ENCODE peak calls at places on chromosomes 13 and 19, in seven cellular contexts. A, H, G, L, Y, U and D are unnamed samples. For H3K36me3, the result is how much of the 10 kb centered on the place peaks cover.

GRCh38 chr13:47934371-47934770 is 66.7 kb downstream of the SUCLA2 start:
- DNase-seq in A (no peak), H (no peak), G (no peak), L (no peak), Y (no peak), U (no peak), D (no peak)

GRCh38 chr13:105998233-105998550 is 537.3 kb downstream of the EFNB2 start:
- DNase-seq in A (no peak), H (no peak), G (no peak), L (no peak), Y (no peak), U (no peak), D (peak)

GRCh38 chr19:6062274-6062673 is 48.0 kb downstream of the RFX2 start:
- DNase-seq in A (no peak), H (peak), G (no peak), L (peak), Y (peak), U (no peak), D (no peak)

GRCh38 chr13:34507630-34508029 is 434.4 kb upstream of the NBEA start:
- DNase-seq in A (no peak), H (no peak), G (no peak), L (no peak), Y (no peak), U (no peak), D (no peak)

GRCh38 chr13:54194233-54195024 is 1165.8 kb downstream of the OLFM4 start:
- DNase-seq in A (no peak), H (no peak), G (no peak), L (no peak), Y (no peak), U (no peak), D (no peak)

GRCh38 chr13:109074436-109074835 is 445.0 kb downstream of the MYO16 start:
- DNase-seq in A (no peak), H (no peak), G (no peak), L (no peak), Y (no peak), U (no peak), D (no peak)

GRCh38 chr19:16654151-16654550 is 5.8 kb downstream of the SMIM7 start:
- DNase-seq in A (no peak), H (no peak), G (no peak), L (peak), Y (no peak), U (no peak), D (no peak)

GRCh38 chr13:27036236-27036981 is 135.2 kb downstream of the USP12 start:
- DNase-seq in A (no peak), H (no peak), G (no peak), L (no peak), Y (no peak), U (no peak), D (no peak)

GRCh38 chr13:40026174-40026585 is 370.7 kb downstream of the COG6 start:
- DNase-seq in A (no peak), H (no peak), G (no peak), L (no peak), Y (no peak), U (no peak), D (no peak)

GRCh38 chr13:48318714-48319457 is 15.3 kb downstream of the RB1 start:
- DNase-seq in A (peak), H (peak), G (no peak), L (no peak), Y (peak), U (no peak), D (no peak)

GRCh38 chr19:40599331-40600085 is 1.7 kb upstream of the LTBP4 start:
- DNase-seq in A (peak), H (no peak), G (no peak), L (no peak), Y (peak), U (no peak), D (no peak)

GRCh38 chr19:41792513-41793413 is 3.6 kb upstream of the CEACAM3 start:
- DNase-seq in A (peak), H (no peak), G (peak), L (peak), Y (no peak), U (no peak), D (peak)

GRCh38 chr13:71922191-71922590 is 55.2 kb upstream of the DACH1 start:
- DNase-seq in A (no peak), H (no peak), G (no peak), L (no peak), Y (no peak), U (no peak), D (no peak)

GRCh38 chr13:27053902-27054595 is 117.6 kb downstream of the USP12 start:
- DNase-seq in A (no peak), H (no peak), G (no peak), L (no peak), Y (no peak), U (no peak), D (no peak)

GRCh38 chr19:32971012-32971595 is 654 bp downstream of the CEP89 start:
- DNase-seq in A (no peak), H (no peak), G (no peak), L (no peak), Y (peak), U (no peak), D (no peak)

GRCh38 chr13:114161644-114162532 is 17.2 kb upstream of the CFAP97D2 start:
- DNase-seq in A (no peak), H (peak), G (no peak), L (peak), Y (peak), U (no peak), D (no peak)

GRCh38 chr13:21012841-21013681 is 48.3 kb downstream of the LATS2 start:
- DNase-seq in A (no peak), H (no peak), G (no peak), L (no peak), Y (no peak), U (no peak), D (no peak)

GRCh38 chr19:771332-771785 is 20.4 kb downstream of the MISP start:
- DNase-seq in A (peak), H (no peak), G (peak), L (no peak), Y (peak), U (no peak), D (peak)
- TF ChIP-seq CTCF in A (peak), H (peak), G (peak), L (no peak), Y (peak), U (no peak), D (peak)

GRCh38 chr19:4054471-4055208 is 12.1 kb downstream of the ZBTB7A start:
- DNase-seq in A (no peak), H (peak), G (no peak), L (no peak), Y (peak), U (no peak), D (no peak)

GRCh38 chr19:4053423-4054324 is 13.0 kb downstream of the ZBTB7A start:
- DNase-seq in A (no peak), H (peak), G (no peak), L (no peak), Y (no peak), U (no peak), D (no peak)

GRCh38 chr19:4051175-4052101 is 15.3 kb downstream of the ZBTB7A start:
- DNase-seq in A (no peak), H (peak), G (no peak), L (no peak), Y (no peak), U (no peak), D (no peak)

GRCh38 chr19:4052993-4053422 is 13.7 kb downstream of the ZBTB7A start:
- DNase-seq in A (no peak), H (peak), G (no peak), L (no peak), Y (no peak), U (no peak), D (no peak)

GRCh38 chr19:4052114-4052992 is 14.3 kb downstream of the ZBTB7A start:
- DNase-seq in A (peak), H (peak), G (no peak), L (no peak), Y (peak), U (no peak), D (no peak)
- H3K36me3 ChIP-seq in A (under half), H (under half), G (under half), L (under half), Y (under half), U (under half), D (half or more)

GRCh38 chr19:36030264-36031148 is 2.2 kb downstream of the CLIP3 start:
- DNase-seq in A (no peak), H (no peak), G (no peak), L (no peak), Y (no peak), U (no peak), D (no peak)
- TF ChIP-seq CTCF in A (no peak), H (no peak), G (peak), L (no peak), Y (no peak), U (no peak), D (no peak)

GRCh38 chr13:46858776-46859175 is 38.1 kb downstream of the HTR2A start:
- DNase-seq in A (no peak), H (no peak), G (no peak), L (no peak), Y (no peak), U (no peak), D (no peak)

GRCh38 chr13:46861959-46862358 is 34.9 kb downstream of the HTR2A start:
- DNase-seq in A (no peak), H (no peak), G (no peak), L (no peak), Y (no peak), U (no peak), D (no peak)

GRCh38 chr13:46858163-46858562 is 38.7 kb downstream of the HTR2A start:
- DNase-seq in A (no peak), H (no peak), G (no peak), L (no peak), Y (no peak), U (no peak), D (no peak)

GRCh38 chr13:46864941-46865340 is 31.9 kb downstream of the HTR2A start:
- DNase-seq in A (no peak), H (no peak), G (no peak), L (no peak), Y (no peak), U (no peak), D (no peak)

GRCh38 chr13:46860734-46861133 is 36.1 kb downstream of the HTR2A start:
- DNase-seq in A (no peak), H (no peak), G (no peak), L (no peak), Y (no peak), U (no peak), D (no peak)
- H3K36me3 ChIP-seq in A (under half), H (under half), G (under half), L (under half), Y (under half), U (under half), D (under half)